ENCODE peak calls at places on chromosomes 12 and 14, in eight cellular contexts. A is HCT116; J is NCI-H774; C is A549; K is fibroblast of lung; E is Kasumi-1; U is activated naive CD4-positive, alpha-beta T cell; S is effector memory CD4-positive, alpha-beta T cell. Q is an unnamed sample.

GRCh38 chr14:64879635-64880381 is at the start of gene SPTB:
- DNase-seq in A (no peak), J (peak), C (peak), K (no peak), E (no peak), U (peak), S (peak), Q (peak)

GRCh38 chr12:92796650-92797049 is 93.9 kb downstream of the PLEKHG7 start:
- DNase-seq in A (no peak), J (no peak), C (no peak), K (peak), E (no peak), U (no peak), S (no peak), Q (no peak)

GRCh38 chr12:127064207-127064606 is 1202.8 kb upstream of the TMEM132C start:
- DNase-seq in A (no peak), J (no peak), C (no peak), K (no peak), E (no peak), U (no peak), S (no peak), Q (no peak)

GRCh38 chr14:58876613-58877012 is 238.9 kb downstream of the DACT1 start:
- DNase-seq in A (no peak), J (no peak), C (no peak), K (peak), E (no peak), U (no peak), S (no peak), Q (no peak)

GRCh38 chr12:94267907-94268575 is 119.7 kb downstream of the PLXNC1 start:
- DNase-seq in A (no peak), J (no peak), C (no peak), K (peak), E (no peak), U (no peak), S (no peak), Q (no peak)

GRCh38 chr12:48118491-48118890 is 673 bp upstream of the PFKM start:
- DNase-seq in A (no peak), J (no peak), C (no peak), K (no peak), E (no peak), U (no peak), S (no peak), Q (peak)

GRCh38 chr12:90899456-90900182 is 55.4 kb downstream of the CCER1 start:
- DNase-seq in A (no peak), J (no peak), C (no peak), K (peak), E (no peak), U (no peak), S (no peak), Q (no peak)

GRCh38 chr12:48542300-48542928 is 17.0 kb downstream of the OR8S1 start:
- DNase-seq in A (peak), J (peak), C (peak), K (peak), E (peak), U (peak), S (no peak), Q (peak)

GRCh38 chr14:54356172-54356571 is 40.6 kb upstream of the CDKN3 start:
- DNase-seq in A (no peak), J (no peak), C (no peak), K (peak), E (no peak), U (no peak), S (no peak), Q (no peak)

GRCh38 chr12:116146386-116146785 is 131.1 kb downstream of the MED13L start:
- DNase-seq in A (no peak), J (no peak), C (no peak), K (no peak), E (no peak), U (no peak), S (no peak), Q (no peak)

GRCh38 chr14:50668008-50668851 is at the start of gene SAV1:
- DNase-seq in A (peak), J (peak), C (no peak), K (peak), E (peak), U (peak), S (peak), Q (peak)

GRCh38 chr14:63853831-63854293 is 1.1 kb downstream of the SYNE2 start:
- DNase-seq in A (no peak), J (peak), C (peak), K (peak), E (no peak), U (peak), S (peak), Q (no peak)

GRCh38 chr12:128458301-128458974 is 191.5 kb downstream of the TMEM132C start:
- DNase-seq in A (no peak), J (no peak), C (no peak), K (no peak), E (no peak), U (no peak), S (no peak), Q (no peak)

GRCh38 chr12:2384533-2385328 is 331.9 kb downstream of the CACNA1C start:
- DNase-seq in A (no peak), J (no peak), C (no peak), K (peak), E (no peak), U (no peak), S (no peak), Q (no peak)

GRCh38 chr12:98741229-98741614 is 96.1 kb downstream of the APAF1 start:
- DNase-seq in A (no peak), J (no peak), C (no peak), K (no peak), E (no peak), U (no peak), S (no peak), Q (no peak)

GRCh38 chr12:13211859-13212664 is 15.5 kb downstream of the EMP1 start:
- DNase-seq in A (peak), J (peak), C (peak), K (peak), E (peak), U (peak), S (peak), Q (peak)

GRCh38 chr12:67452119-67452805 is 183.1 kb downstream of the CAND1 start:
- DNase-seq in A (no peak), J (no peak), C (no peak), K (no peak), E (no peak), U (no peak), S (no peak), Q (no peak)

GRCh38 chr12:93167841-93168492 is 209.8 kb upstream of the NUDT4 start:
- DNase-seq in A (no peak), J (no peak), C (no peak), K (no peak), E (peak), U (no peak), S (no peak), Q (no peak)

GRCh38 chr12:89469361-89469760 is 55.2 kb downstream of the GALNT4 start:
- DNase-seq in A (no peak), J (no peak), C (no peak), K (peak), E (peak), U (no peak), S (no peak), Q (no peak)

GRCh38 chr14:93234798-93235197 is 27.7 kb downstream of the UBR7 start:
- DNase-seq in A (no peak), J (no peak), C (peak), K (peak), E (no peak), U (no peak), S (no peak), Q (no peak)

GRCh38 chr14:69069020-69069421 is 83.9 kb downstream of the DCAF5 start:
- DNase-seq in A (no peak), J (no peak), C (no peak), K (peak), E (no peak), U (no peak), S (no peak), Q (peak)

GRCh38 chr14:105912641-105913180 is 386.3 kb downstream of the TMEM121 start:
- DNase-seq in A (no peak), J (no peak), C (no peak), K (no peak), E (no peak), U (no peak), S (no peak), Q (no peak)

GRCh38 chr12:122499991-122500684 is 594 bp downstream of the ZCCHC8 start:
- DNase-seq in A (peak), J (peak), C (peak), K (peak), E (peak), U (no peak), S (no peak), Q (peak)

GRCh38 chr14:59321184-59321952 is 132.9 kb downstream of the DAAM1 start:
- DNase-seq in A (no peak), J (no peak), C (no peak), K (peak), E (no peak), U (no peak), S (no peak), Q (peak)

GRCh38 chr14:93669632-93670031 is 118.7 kb downstream of the PRIMA1 start:
- DNase-seq in A (no peak), J (no peak), C (no peak), K (no peak), E (no peak), U (no peak), S (no peak), Q (no peak)

GRCh38 chr12:70236990-70237389 is 6.2 kb upstream of the CNOT2 start:
- DNase-seq in A (no peak), J (no peak), C (no peak), K (no peak), E (no peak), U (no peak), S (no peak), Q (no peak)

GRCh38 chr12:92338102-92338501 is 192.5 kb upstream of the BTG1 start:
- DNase-seq in A (no peak), J (no peak), C (no peak), K (no peak), E (no peak), U (no peak), S (no peak), Q (no peak)

Q was measured in OCI-M1.